ENCODE peak calls at places on chromosomes 3 and 15, in four cellular contexts. O is LHCN-M2, H is foreskin keratinocyte, S is NCI-H524 treated with DMSO at 0.1 percent for 48 hours. Q is an unnamed sample.

GRCh38 chr15:82648257-82649103 is 1.3 kb upstream of the CPEB1 start:
- DNase-seq in S (no peak), H (no peak), O (no peak), Q (no peak)

GRCh38 chr3:58528629-58529028 is 8.4 kb downstream of the ACOX2 start:
- DNase-seq in O (peak), S (no peak), H (peak), Q (no peak)

GRCh38 chr3:49134471-49135265 is 1.8 kb upstream of the LAMB2 start:
- DNase-seq in S (no peak), H (no peak), O (no peak), Q (no peak)

GRCh38 chr3:23096041-23096440 is 107.1 kb upstream of the UBE2E2 start:
- DNase-seq in O (no peak), S (no peak), H (no peak), Q (no peak)

GRCh38 chr3:108183971-108184370 is 38.3 kb downstream of the IFT57 start:
- DNase-seq in O (no peak), S (no peak), H (no peak), Q (no peak)

GRCh38 chr3:11641683-11642407 is 1.9 kb downstream of the VGLL4 start:
- DNase-seq in S (no peak), H (no peak), O (peak), Q (no peak)

GRCh38 chr3:123459867-123460266 is 11.0 kb upstream of the ADCY5 start:
- DNase-seq in O (no peak), S (no peak), H (no peak), Q (no peak)

GRCh38 chr3:71271616-71272015 is 311.9 kb downstream of the FOXP1 start:
- DNase-seq in H (no peak), S (no peak), O (no peak), Q (no peak)

GRCh38 chr3:151058742-151059141 is 26.7 kb upstream of the MED12L start:
- DNase-seq in O (no peak), S (no peak), H (no peak), Q (no peak)

GRCh38 chr3:4949004-4949403 is 30.2 kb upstream of the BHLHE40 start:
- DNase-seq in O (no peak), H (no peak), S (no peak), Q (no peak)

GRCh38 chr15:80490431-80490990 is 86.3 kb downstream of the ARNT2 start:
- DNase-seq in S (no peak), O (no peak), H (no peak), Q (no peak)

GRCh38 chr3:125054436-125055164 is 1.2 kb downstream of the HEG1 start:
- DNase-seq in S (no peak), O (peak), H (no peak), Q (peak)